ENCODE peak calls at places on chromosomes 2 and 18, in nine cellular contexts. Z is GDM1; S is CD4-positive, alpha-beta T cell; J is epithelial cell of proximal tubule; G is GM20000; F is mesothelial cell of epicardium; K is adrenal gland; A is lung; T is non-pigmented ciliary epithelial cell. Y is an unnamed sample.

GRCh38 chr18:5868218-5868904 is 27.0 kb downstream of the TMEM200C start:
- DNase-seq in Z (peak), S (no peak), J (peak), G (peak), F (peak), K (peak), A (peak), T (peak), Y (peak)

GRCh38 chr2:145431181-145431951 is 911.4 kb upstream of the ZEB2 start:
- DNase-seq in Z (no peak), S (no peak), J (no peak), G (no peak), F (no peak), K (no peak), A (no peak), T (no peak), Y (no peak)

GRCh38 chr2:69993708-69994107 is 32.3 kb upstream of the ASPRV1 start:
- DNase-seq in Z (no peak), S (peak), J (no peak), G (no peak), F (no peak), K (no peak), A (no peak), T (no peak), Y (no peak)

GRCh38 chr2:226179010-226179409 is 620.6 kb downstream of the IRS1 start:
- DNase-seq in Z (no peak), S (no peak), J (no peak), G (no peak), F (no peak), K (no peak), A (no peak), T (no peak), Y (no peak)

GRCh38 chr18:2139676-2140075 is 431.6 kb downstream of the METTL4 start:
- DNase-seq in Z (no peak), S (no peak), J (peak), G (no peak), F (no peak), K (no peak), A (no peak), T (no peak), Y (no peak)

GRCh38 chr2:226115832-226116200 is 683.8 kb downstream of the IRS1 start:
- DNase-seq in Z (no peak), S (no peak), J (no peak), G (no peak), F (no peak), K (no peak), A (no peak), T (no peak), Y (no peak)

GRCh38 chr2:205682239-205683021 is at the start of gene NRP2:
- DNase-seq in Z (peak), S (peak), J (no peak), G (peak), F (peak), K (peak), A (peak), T (no peak), Y (peak)

GRCh38 chr2:218871345-218872302 is 9.0 kb upstream of the WNT10A start:
- DNase-seq in Z (no peak), S (no peak), J (no peak), G (no peak), F (no peak), K (no peak), A (no peak), T (no peak), Y (no peak)

GRCh38 chr2:196295005-196295404 is 123.6 kb upstream of the STK17B start:
- DNase-seq in Z (no peak), S (no peak), J (no peak), G (no peak), F (no peak), K (no peak), A (no peak), T (no peak), Y (no peak)

GRCh38 chr2:110858135-110858737 is 125.9 kb downstream of the ACOXL start:
- DNase-seq in Z (no peak), S (peak), J (no peak), G (peak), F (no peak), K (no peak), A (no peak), T (no peak), Y (peak)

GRCh38 chr2:45554764-45555163 is 56.3 kb downstream of the SRBD1 start:
- DNase-seq in Z (no peak), S (no peak), J (no peak), G (no peak), F (no peak), K (no peak), A (no peak), T (no peak), Y (no peak)

GRCh38 chr2:120551540-120551939 is 184.1 kb upstream of the GLI2 start:
- DNase-seq in Z (no peak), S (no peak), J (no peak), G (peak), F (no peak), K (no peak), A (no peak), T (no peak), Y (peak)

GRCh38 chr2:55165567-55165966 is 66.5 kb downstream of the CLHC1 start:
- DNase-seq in Z (no peak), S (no peak), J (no peak), G (no peak), F (no peak), K (no peak), A (no peak), T (no peak), Y (no peak)

GRCh38 chr2:88099798-88100488 is 27.9 kb downstream of the FABP1 start:
- DNase-seq in Z (no peak), S (no peak), J (peak), G (no peak), F (no peak), K (no peak), A (no peak), T (no peak), Y (no peak)